ENCODE peak calls at places on chromosomes 1 and 21, in six cellular contexts. One of them, this sample, is unnamed.

GRCh38 chr1:99772809-99773208 is 6.4 kb upstream of the FRRS1 start:
- DNase-seq in body of pancreas: no peak
- DNase-seq in esophagus squamous epithelium: no peak
- DNase-seq in AG04450: no peak
- DNase-seq in GM10248: no peak
- DNase-seq in Caco-2: no peak
- DNase-seq in this sample: no peak

GRCh38 chr1:2466834-2467554 is 9.1 kb upstream of the PLCH2 start:
- DNase-seq in esophagus squamous epithelium: no peak
- DNase-seq in Caco-2: peak
- DNase-seq in AG04450: no peak
- DNase-seq in GM10248: no peak
- DNase-seq in body of pancreas: peak
- DNase-seq in this sample: peak

GRCh38 chr1:39745016-39745670 is 6.5 kb downstream of the PPIE start:
- DNase-seq in esophagus squamous epithelium: no peak
- DNase-seq in body of pancreas: no peak
- DNase-seq in GM10248: no peak
- DNase-seq in Caco-2: no peak
- DNase-seq in AG04450: no peak
- DNase-seq in this sample: no peak

GRCh38 chr1:204962742-204963632 is 80.0 kb upstream of the CNTN2 start:
- DNase-seq in GM10248: no peak
- DNase-seq in Caco-2: no peak
- DNase-seq in body of pancreas: no peak
- DNase-seq in esophagus squamous epithelium: no peak
- DNase-seq in AG04450: no peak
- DNase-seq in this sample: no peak

GRCh38 chr1:155005076-155005971 is 2.7 kb downstream of the ZBTB7B start:
- DNase-seq in GM10248: no peak
- DNase-seq in Caco-2: no peak
- DNase-seq in AG04450: no peak
- DNase-seq in esophagus squamous epithelium: no peak
- DNase-seq in body of pancreas: peak
- DNase-seq in this sample: no peak

GRCh38 chr21:38311765-38312164 is 55.0 kb downstream of the KCNJ15 start:
- DNase-seq in Caco-2: no peak
- DNase-seq in AG04450: no peak
- DNase-seq in body of pancreas: no peak
- DNase-seq in esophagus squamous epithelium: no peak
- DNase-seq in GM10248: no peak
- DNase-seq in this sample: no peak

GRCh38 chr1:43238104-43238503 is 31.7 kb upstream of the TMEM125 start:
- DNase-seq in Caco-2: peak
- DNase-seq in esophagus squamous epithelium: no peak
- DNase-seq in body of pancreas: peak
- DNase-seq in AG04450: peak
- DNase-seq in GM10248: peak
- DNase-seq in this sample: peak

GRCh38 chr1:229024528-229025119 is 246.3 kb upstream of the RAB4A start:
- DNase-seq in AG04450: peak
- DNase-seq in esophagus squamous epithelium: no peak
- DNase-seq in Caco-2: no peak
- DNase-seq in body of pancreas: peak
- DNase-seq in GM10248: no peak
- DNase-seq in this sample: peak

GRCh38 chr1:174005032-174005431 is 17.1 kb downstream of the RC3H1 start:
- DNase-seq in esophagus squamous epithelium: no peak
- DNase-seq in Caco-2: no peak
- DNase-seq in body of pancreas: no peak
- DNase-seq in GM10248: peak
- DNase-seq in AG04450: no peak
- DNase-seq in this sample: no peak

DNA sequence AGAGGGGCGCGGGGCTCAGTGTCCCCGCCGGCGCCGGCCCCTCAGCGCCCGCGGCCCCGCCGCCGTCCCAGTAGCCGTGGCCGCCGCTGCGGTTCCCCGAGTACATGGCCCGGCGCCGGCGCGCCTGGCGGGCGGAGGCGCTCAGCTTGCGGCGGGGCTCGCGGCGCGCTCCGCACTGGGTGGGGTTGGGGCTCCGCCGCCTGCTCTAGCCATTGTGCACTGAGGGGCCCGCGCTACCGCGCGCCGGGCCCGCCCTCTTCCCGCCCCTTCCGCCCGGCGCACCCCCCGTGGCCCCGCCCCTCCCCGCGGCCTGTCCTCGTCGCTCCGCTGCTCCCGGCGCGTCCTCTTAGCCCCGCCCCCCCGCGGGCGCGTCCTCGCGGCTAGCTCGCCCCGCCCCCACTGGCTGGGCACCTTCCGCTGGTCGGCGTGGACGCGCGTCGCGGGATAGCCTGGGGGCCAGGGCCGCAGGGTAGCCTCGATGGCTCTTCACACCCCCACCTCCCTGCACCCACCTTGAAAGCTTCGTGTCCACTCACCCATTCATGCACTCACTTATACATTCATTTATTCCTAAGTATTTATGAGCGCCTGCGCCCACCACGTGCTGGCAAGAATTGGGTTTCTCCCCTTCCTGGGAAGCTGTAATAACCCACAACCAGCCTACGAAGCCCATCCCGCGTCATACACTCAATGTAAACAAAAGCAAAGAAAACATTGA is at the start of the genes CHML and OPN3:
- DNase-seq in AG04450: peak
- DNase-seq in esophagus squamous epithelium: peak
- DNase-seq in body of pancreas: peak
- DNase-seq in Caco-2: peak
- DNase-seq in GM10248: peak
- DNase-seq in this sample: peak
- TF ChIP-seq CTCF in AG04450: no peak
- TF ChIP-seq CTCF in esophagus squamous epithelium: peak
- TF ChIP-seq CTCF in body of pancreas: no peak
- TF ChIP-seq CTCF in Caco-2: no peak
- TF ChIP-seq CTCF in GM10248: no peak
- TF ChIP-seq CTCF in this sample: no peak

DNA sequence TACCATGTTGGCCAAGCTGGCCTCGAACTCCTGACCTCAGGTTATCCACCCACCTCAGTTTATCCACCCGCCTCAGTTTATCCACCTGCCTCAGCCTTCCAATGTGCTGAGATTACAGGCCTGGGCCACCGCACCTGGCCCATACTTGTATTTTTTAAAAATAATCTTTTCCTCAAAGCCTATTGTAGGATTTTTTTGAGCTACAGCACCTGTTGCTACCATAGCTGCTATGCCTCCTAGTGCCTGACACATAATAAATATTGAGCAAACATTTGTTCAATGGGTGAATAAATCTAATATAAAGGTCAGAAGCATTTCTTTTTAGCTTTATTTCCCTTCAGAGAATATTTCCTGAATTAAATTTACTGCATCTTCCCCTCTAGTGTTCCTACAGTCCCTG is 15.7 kb upstream of the ACBD3 start:
- DNase-seq in GM10248: no peak
- DNase-seq in body of pancreas: no peak
- DNase-seq in esophagus squamous epithelium: no peak
- DNase-seq in Caco-2: no peak
- DNase-seq in AG04450: no peak
- DNase-seq in this sample: no peak
- TF ChIP-seq CTCF in GM10248: no peak
- TF ChIP-seq CTCF in body of pancreas: no peak
- TF ChIP-seq CTCF in esophagus squamous epithelium: no peak
- TF ChIP-seq CTCF in Caco-2: no peak
- TF ChIP-seq CTCF in AG04450: no peak
- TF ChIP-seq CTCF in this sample: no peak

GRCh38 chr21:45640001-45640887 is 3.3 kb upstream of the PCBP3 start:
- DNase-seq in esophagus squamous epithelium: no peak
- DNase-seq in GM10248: no peak
- DNase-seq in Caco-2: no peak
- DNase-seq in body of pancreas: no peak
- DNase-seq in AG04450: no peak
- DNase-seq in this sample: no peak

GRCh38 chr21:45642122-45642813 is 1.3 kb upstream of the PCBP3 start:
- DNase-seq in body of pancreas: no peak
- DNase-seq in Caco-2: no peak
- DNase-seq in AG04450: no peak
- DNase-seq in GM10248: no peak
- DNase-seq in esophagus squamous epithelium: no peak
- DNase-seq in this sample: no peak

GRCh38 chr21:45641480-45642035 is 2.0 kb upstream of the PCBP3 start:
- DNase-seq in esophagus squamous epithelium: no peak
- DNase-seq in AG04450: no peak
- DNase-seq in GM10248: no peak
- DNase-seq in Caco-2: no peak
- DNase-seq in body of pancreas: no peak
- DNase-seq in this sample: no peak

GRCh38 chr21:45639206-45640000 is 4.1 kb upstream of the PCBP3 start:
- DNase-seq in Caco-2: no peak
- DNase-seq in AG04450: no peak
- DNase-seq in body of pancreas: no peak
- DNase-seq in esophagus squamous epithelium: no peak
- DNase-seq in GM10248: no peak
- DNase-seq in this sample: no peak

GRCh38 chr21:45640888-45641479 is 2.5 kb upstream of the PCBP3 start:
- DNase-seq in body of pancreas: no peak
- DNase-seq in Caco-2: no peak
- DNase-seq in AG04450: no peak
- DNase-seq in GM10248: no peak
- DNase-seq in esophagus squamous epithelium: no peak
- DNase-seq in this sample: no peak
- TF ChIP-seq CTCF in body of pancreas: no peak
- TF ChIP-seq CTCF in Caco-2: no peak
- TF ChIP-seq CTCF in AG04450: peak
- TF ChIP-seq CTCF in GM10248: no peak
- TF ChIP-seq CTCF in esophagus squamous epithelium: no peak
- TF ChIP-seq CTCF in this sample: no peak

DNA sequence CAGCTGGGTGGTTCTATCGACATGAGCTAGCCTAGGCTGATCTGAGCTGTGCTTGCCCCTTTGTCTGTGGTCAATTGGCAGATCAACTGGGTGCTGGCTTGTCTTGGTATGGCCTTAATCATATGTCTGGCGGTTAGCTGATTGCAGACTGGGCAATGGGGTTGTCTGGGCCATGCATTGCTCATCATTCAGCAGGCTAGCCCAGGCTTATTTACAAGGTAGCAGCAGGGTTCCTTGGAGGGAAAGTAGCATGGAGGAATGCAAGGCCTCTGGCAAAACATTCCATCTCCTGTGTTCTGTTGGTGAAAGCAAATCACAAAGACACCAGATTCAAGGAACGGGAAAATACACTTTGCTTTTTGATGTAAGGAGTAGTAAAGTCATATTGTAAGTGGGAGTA is 84.0 kb upstream of the IVNS1ABP start:
- DNase-seq in esophagus squamous epithelium: no peak
- DNase-seq in Caco-2: no peak
- DNase-seq in AG04450: no peak
- DNase-seq in body of pancreas: no peak
- DNase-seq in GM10248: no peak
- DNase-seq in this sample: no peak
- TF ChIP-seq CTCF in esophagus squamous epithelium: no peak
- TF ChIP-seq CTCF in Caco-2: no peak
- TF ChIP-seq CTCF in AG04450: no peak
- TF ChIP-seq CTCF in body of pancreas: no peak
- TF ChIP-seq CTCF in GM10248: no peak
- TF ChIP-seq CTCF in this sample: no peak

GRCh38 chr1:209550519-209550918 is 33.0 kb upstream of the CAMK1G start:
- DNase-seq in GM10248: no peak
- DNase-seq in body of pancreas: no peak
- DNase-seq in esophagus squamous epithelium: no peak
- DNase-seq in AG04450: no peak
- DNase-seq in Caco-2: no peak
- DNase-seq in this sample: no peak
- TF ChIP-seq CTCF in GM10248: no peak
- TF ChIP-seq CTCF in body of pancreas: no peak
- TF ChIP-seq CTCF in esophagus squamous epithelium: no peak
- TF ChIP-seq CTCF in AG04450: no peak
- TF ChIP-seq CTCF in Caco-2: no peak
- TF ChIP-seq CTCF in this sample: no peak

GRCh38 chr1:201375169-201375568 is 2.3 kb downstream of the TNNT2 start:
- DNase-seq in GM10248: no peak
- DNase-seq in body of pancreas: no peak
- DNase-seq in esophagus squamous epithelium: no peak
- DNase-seq in AG04450: no peak
- DNase-seq in Caco-2: no peak
- DNase-seq in this sample: no peak
- TF ChIP-seq CTCF in GM10248: no peak
- TF ChIP-seq CTCF in body of pancreas: no peak
- TF ChIP-seq CTCF in esophagus squamous epithelium: peak
- TF ChIP-seq CTCF in AG04450: peak
- TF ChIP-seq CTCF in Caco-2: no peak
- TF ChIP-seq CTCF in this sample: peak

This sample was measured in Calu3.